ENCODE peak calls at places on chromosome 16, in ten cellular contexts. W is Peyer's patch; G is neural crest cell; Z is suprapubic skin; J is tibial artery; I is GM10248; E is mammary epithelial cell; K is heart right ventricle; X is stomach; V is CD8-positive, alpha-beta T cell. O is an unnamed sample.

GRCh38 chr16:456891-457483 is 31.5 kb downstream of the RAB11FIP3 start:
- DNase-seq in W (no peak), G (no peak), Z (no peak), J (peak; percentile 48), I (no peak), E (no peak), K (no peak), X (peak; percentile 30), V (no peak), O (no peak)

GRCh38 chr16:50549561-50549915 is 1.3 kb downstream of the NKD1 start:
- DNase-seq in W (no peak), G (no peak), Z (no peak), J (no peak), I (no peak), E (no peak), K (no peak), X (no peak), V (no peak), O (no peak)

GRCh38 chr16:28505489-28506137 is 1.0 kb downstream of the IL27 start:
- DNase-seq in W (no peak), G (no peak), Z (no peak), J (no peak), I (no peak), E (no peak), K (no peak), X (no peak), V (no peak), O (no peak)

GRCh38 chr16:23434380-23434779 is 18.6 kb downstream of the COG7 start:
- DNase-seq in W (no peak), G (peak; percentile 26), Z (no peak), J (no peak), I (peak; percentile 69), E (peak; percentile 56), K (no peak), X (no peak), V (no peak), O (no peak)

GRCh38 chr16:21610006-21610544 is 10.7 kb downstream of the METTL9 start:
- DNase-seq in W (no peak), G (no peak), Z (no peak), J (no peak), I (no peak), E (no peak), K (no peak), X (no peak), V (no peak), O (no peak)

GRCh38 chr16:9235837-9236236 is 144.4 kb downstream of the HAPSTR1 start:
- DNase-seq in W (no peak), G (no peak), Z (no peak), J (no peak), I (no peak), E (no peak), K (no peak), X (no peak), V (no peak), O (no peak)

GRCh38 chr16:24721830-24722238 is 7.6 kb upstream of the TNRC6A start:
- DNase-seq in W (no peak), G (no peak), Z (no peak), J (no peak), I (no peak), E (peak; percentile 93), K (no peak), X (no peak), V (no peak), O (no peak)

GRCh38 chr16:85211247-85211910 is 99.1 kb upstream of the CIBAR2 start:
- DNase-seq in W (no peak), G (no peak), Z (no peak), J (no peak), I (no peak), E (peak; percentile 38), K (peak; percentile 15), X (no peak), V (no peak), O (no peak)

GRCh38 chr16:56252835-56253234 is 61.5 kb downstream of the GNAO1 start:
- DNase-seq in W (no peak), G (no peak), Z (no peak), J (no peak), I (no peak), E (no peak), K (peak; percentile 58), X (no peak), V (no peak), O (no peak)

GRCh38 chr16:60907645-60908044 is 1128.6 kb downstream of the CDH8 start:
- DNase-seq in W (no peak), G (no peak), Z (no peak), J (no peak), I (no peak), E (no peak), K (no peak), X (no peak), V (no peak), O (no peak)

GRCh38 chr16:84022641-84023040 is 20.0 kb downstream of the SLC38A8 start:
- DNase-seq in W (no peak), G (no peak), Z (no peak), J (no peak), I (no peak), E (no peak), K (no peak), X (no peak), V (no peak), O (no peak)

GRCh38 chr16:2151188-2152091 is 3.0 kb downstream of the RAB26 start:
- DNase-seq in W (no peak), G (no peak), Z (no peak), J (no peak), I (no peak), E (no peak), K (no peak), X (no peak), V (no peak), O (no peak)

GRCh38 chr16:2148714-2149629 is 547 bp downstream of the RAB26 start:
- DNase-seq in W (no peak), G (no peak), Z (peak; percentile 79), J (no peak), I (no peak), E (peak; percentile 48), K (no peak), X (peak; percentile 48), V (no peak), O (no peak)

GRCh38 chr16:2149630-2150417 is 1.4 kb downstream of the RAB26 start:
- DNase-seq in W (no peak), G (no peak), Z (peak; percentile 79), J (no peak), I (no peak), E (no peak), K (no peak), X (no peak), V (no peak), O (peak; percentile 46)

GRCh38 chr16:2152695-2153506 is 2.7 kb upstream of the TRAF7 start:
- DNase-seq in W (peak; percentile 79), G (no peak), Z (peak; percentile 78), J (no peak), I (no peak), E (peak; percentile 47), K (no peak), X (peak; percentile 48), V (no peak), O (no peak)

DNA sequence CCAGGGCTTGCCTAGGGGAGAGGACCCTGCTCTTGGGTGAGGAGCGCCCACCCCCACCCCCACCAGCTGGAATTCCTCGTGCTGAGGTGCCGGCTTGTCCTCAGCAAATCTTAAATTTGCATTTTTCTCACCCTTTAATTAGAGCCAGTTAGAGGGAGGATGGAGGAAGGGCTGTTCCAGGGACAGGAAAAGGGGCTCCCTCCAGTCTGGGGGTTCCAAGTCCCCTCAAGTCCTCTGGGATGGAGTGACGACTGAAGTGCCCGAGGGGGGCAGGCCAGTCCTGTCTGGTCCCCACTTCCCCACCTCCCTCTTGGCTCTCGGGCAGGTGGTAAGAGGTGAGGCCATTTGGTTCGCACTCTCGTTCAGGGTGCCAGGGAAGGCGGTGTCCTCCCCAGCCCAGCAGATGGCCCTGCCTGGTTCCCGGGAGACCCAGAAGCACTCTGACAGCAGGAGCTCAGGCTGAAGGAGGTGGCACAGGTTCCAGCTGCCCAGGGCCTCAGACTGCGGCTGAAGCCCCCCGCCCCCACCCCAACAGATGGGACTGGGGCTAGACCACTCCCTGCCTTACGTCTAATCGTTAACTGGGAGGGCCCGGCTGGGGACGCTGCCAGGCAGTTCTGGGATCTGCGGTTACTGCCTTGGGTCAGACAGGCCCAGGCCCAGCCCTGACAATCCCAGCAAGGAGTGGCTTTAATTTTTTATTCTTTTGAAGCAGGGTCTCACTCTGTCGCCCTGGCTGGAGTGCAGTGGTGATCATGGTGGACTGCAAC is 2.2 kb downstream of the RAB26 start:
- DNase-seq in W (no peak), G (no peak), Z (peak; percentile 78), J (no peak), I (no peak), E (peak; percentile 69), K (no peak), X (peak; percentile 59), V (no peak), O (no peak)
- TF ChIP-seq CTCF in W (no peak), G (no peak), Z (no peak), J (no peak), I (no peak), E (peak; percentile 34), K (no peak), X (no peak), V (no peak), O (no peak)

GRCh38 chr16:74304164-74304834 is 7.7 kb downstream of the PSMD7 start:
- DNase-seq in W (no peak), G (no peak), Z (peak; percentile 0), J (no peak), I (no peak), E (no peak), K (no peak), X (no peak), V (no peak), O (no peak)
- TF ChIP-seq CTCF in W (peak; percentile 14), G (peak; percentile 60), Z (no peak), J (no peak), I (peak; percentile 49), E (peak; percentile 34), K (peak; percentile 17), X (no peak), V (peak; percentile 32), O (peak; percentile 24)

DNA sequence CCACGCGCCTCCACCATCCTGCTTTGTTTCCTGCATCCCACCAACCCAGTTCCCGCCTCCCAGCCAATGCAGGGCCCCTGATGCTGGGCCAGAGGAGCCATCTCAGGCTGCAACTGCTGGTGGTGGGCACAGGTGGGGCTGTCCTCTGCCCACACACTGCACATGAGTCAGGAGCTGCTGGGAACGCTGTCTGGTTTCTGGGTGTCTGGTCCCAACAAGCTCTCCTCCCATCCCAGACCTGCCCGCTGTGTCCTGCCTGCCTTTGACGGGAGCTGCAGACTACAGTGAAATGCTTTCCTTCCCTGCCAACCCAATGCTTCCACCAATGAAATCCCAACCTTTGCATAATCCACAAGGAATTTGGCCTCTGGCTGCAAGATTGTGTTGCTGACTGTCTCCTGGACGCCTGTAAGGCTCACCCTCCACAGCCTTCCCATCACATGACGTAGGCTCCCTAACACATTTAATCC is 98.9 kb downstream of the N4BP1 start:
- DNase-seq in W (peak; percentile 40), G (no peak), Z (peak; percentile 78), J (no peak), I (no peak), E (peak; percentile 96), K (no peak), X (no peak), V (no peak), O (no peak)
- TF ChIP-seq CTCF in W (no peak), G (no peak), Z (no peak), J (no peak), I (no peak), E (peak; percentile 46), K (no peak), X (no peak), V (no peak), O (no peak)

DNA sequence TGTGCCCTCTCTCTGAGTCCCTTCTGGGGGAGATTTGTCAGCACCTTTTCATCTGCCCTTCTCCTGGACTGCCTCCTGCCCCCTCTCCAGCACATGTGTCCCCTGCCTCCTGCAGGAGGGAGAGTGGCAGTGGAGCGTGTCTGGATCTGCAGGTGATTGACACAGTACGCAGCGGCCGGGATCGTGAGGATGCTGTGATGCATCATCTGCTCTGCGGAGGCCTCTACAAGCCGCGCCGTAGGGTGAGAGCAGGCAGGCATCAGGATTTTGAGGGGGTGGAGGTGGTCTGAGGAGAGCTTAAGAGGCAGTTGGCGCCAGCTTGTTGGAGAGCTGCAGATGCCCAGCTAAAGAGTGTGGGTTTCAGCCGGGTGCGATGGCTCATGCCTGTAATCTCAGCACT is 10.9 kb downstream of the SLC9A5 start:
- DNase-seq in W (no peak), G (no peak), Z (no peak), J (peak; percentile 7), I (no peak), E (no peak), K (no peak), X (no peak), V (no peak), O (no peak)
- TF ChIP-seq CTCF in W (no peak), G (no peak), Z (no peak), J (no peak), I (no peak), E (no peak), K (no peak), X (no peak), V (no peak), O (no peak)

O was measured in CD14-positive monocyte.